ENCODE peak calls at places on chromosomes 6 and 20, in ten cellular contexts. X, M, R, E, B, W, A, S, G and K are unnamed samples.

GRCh38 chr6:14743465-14744211 is 502.2 kb upstream of the JARID2 start:
- DNase-seq in M (peak; percentile 94), X (peak; percentile 65), W (no peak), S (peak; percentile 78), E (peak; percentile 100), A (peak; percentile 95), B (no peak), G (peak; percentile 94), R (no peak), K (peak; percentile 95)

GRCh38 chr6:157813757-157814455 is 9.1 kb upstream of the SNX9 start:
- DNase-seq in E (peak; percentile 82), M (no peak), B (no peak), G (no peak), W (no peak), X (no peak), A (peak; percentile 37), R (no peak), S (no peak), K (no peak)

GRCh38 chr6:109187399-109188114 is 92.2 kb downstream of the CEP57L1 start:
- DNase-seq in A (peak; percentile 38), W (peak; percentile 9), M (peak; percentile 43), X (peak; percentile 57), G (peak; percentile 56), E (peak; percentile 28), B (peak; percentile 63), R (peak; percentile 63), S (peak; percentile 66), K (peak; percentile 60)

GRCh38 chr6:143059616-143060353 is 904 bp upstream of the AIG1 start:
- DNase-seq in R (no peak), A (peak; percentile 29), X (no peak), W (no peak), M (peak; percentile 26), G (peak; percentile 62), S (no peak), E (peak; percentile 87), B (no peak), K (peak; percentile 64)

GRCh38 chr6:13248053-13248452 is 80.3 kb downstream of the TBC1D7 start:
- DNase-seq in A (no peak), B (no peak), W (no peak), M (peak; percentile 2), X (no peak), E (peak; percentile 61), R (no peak), S (no peak), G (no peak), K (no peak)

GRCh38 chr6:5674723-5675122 is 332.0 kb downstream of the NRN1 start:
- DNase-seq in M (no peak), R (no peak), A (no peak), X (no peak), S (no peak), W (no peak), E (no peak), G (no peak), B (no peak), K (no peak)

GRCh38 chr6:13273931-13274706 is 54.2 kb downstream of the TBC1D7 start:
- DNase-seq in A (peak; percentile 30), M (no peak), E (no peak), S (no peak), G (no peak), B (peak; percentile 46), R (peak; percentile 68), X (no peak), W (no peak), K (peak; percentile 88)

GRCh38 chr6:5175195-5175594 is 85.6 kb downstream of the LYRM4 start:
- DNase-seq in W (peak; percentile 36), B (peak; percentile 28), G (no peak), A (no peak), X (no peak), S (no peak), E (no peak), R (no peak), M (peak; percentile 29), K (peak; percentile 10)

GRCh38 chr6:129621252-129621651 is 88.7 kb downstream of the ARHGAP18 start:
- DNase-seq in M (peak; percentile 28), G (no peak), E (no peak), B (peak; percentile 38), W (no peak), A (no peak), R (no peak), X (peak; percentile 49), S (no peak), K (peak; percentile 37)

GRCh38 chr6:25639653-25640052 is 12.4 kb upstream of the SCGN start:
- DNase-seq in E (no peak), A (no peak), S (no peak), R (no peak), G (no peak), B (no peak), M (no peak), W (no peak), X (no peak), K (no peak)

GRCh38 chr6:36780517-36781210 is 58.6 kb downstream of the CPNE5 start:
- DNase-seq in S (no peak), M (no peak), E (no peak), G (no peak), B (no peak), W (no peak), A (no peak), R (no peak), X (peak; percentile 67), K (peak; percentile 80)

GRCh38 chr6:102766946-102767345 is 1373.4 kb downstream of the GRIK2 start:
- DNase-seq in X (no peak), W (no peak), R (no peak), B (no peak), E (peak; percentile 1), S (no peak), M (no peak), A (no peak), G (no peak), K (no peak)

GRCh38 chr6:91569071-91569470 is 982.2 kb upstream of the MAP3K7 start:
- DNase-seq in G (no peak), E (peak; percentile 53), X (no peak), W (no peak), S (no peak), M (no peak), R (no peak), B (no peak), A (no peak), K (no peak)

GRCh38 chr6:134614606-134615485 is 296.9 kb upstream of the SGK1 start:
- DNase-seq in E (peak; percentile 34), A (no peak), B (no peak), M (no peak), G (no peak), W (no peak), X (no peak), S (no peak), R (no peak), K (no peak)

DNA sequence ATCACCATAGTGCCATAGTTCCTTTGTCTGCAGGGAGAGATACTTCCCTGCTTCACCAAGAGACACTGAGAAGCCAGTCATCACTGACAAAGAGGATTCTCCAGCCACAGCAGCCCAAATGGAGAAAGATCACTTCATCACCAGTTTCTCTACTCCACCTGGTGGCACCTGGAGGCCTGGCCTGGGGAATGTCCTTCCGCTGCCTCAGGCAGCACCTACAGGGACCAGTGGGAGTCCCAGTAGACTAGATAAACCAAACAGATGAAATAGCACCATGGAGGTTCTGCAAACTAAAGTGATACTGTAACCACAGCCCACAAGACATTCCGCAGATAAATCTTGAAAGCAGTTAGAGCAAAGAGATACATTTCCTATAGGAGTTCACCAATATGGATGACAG is 266.5 kb downstream of the C6orf118 start:
- DNase-seq in E (no peak), G (no peak), A (no peak), S (no peak), M (no peak), X (no peak), W (no peak), B (no peak), R (no peak), K (no peak)
- TF ChIP-seq CTCF in E (no peak), G (no peak), A (no peak), S (no peak), M (no peak), X (no peak), W (peak; percentile 41), B (no peak), R (no peak), K (no peak)

GRCh38 chr6:166589334-166589731 is 2.9 kb upstream of the RAMACL start:
- DNase-seq in A (no peak), E (no peak), S (no peak), M (no peak), X (no peak), B (no peak), W (no peak), R (no peak), G (no peak), K (no peak)

GRCh38 chr6:166591026-166591425 is 4.5 kb upstream of the RAMACL start:
- DNase-seq in M (no peak), R (no peak), W (no peak), G (no peak), B (no peak), E (no peak), A (no peak), X (no peak), S (no peak), K (no peak)

GRCh38 chr6:166592818-166593217 is 6.3 kb upstream of the RAMACL start:
- DNase-seq in B (no peak), G (no peak), M (no peak), X (no peak), S (no peak), R (no peak), W (no peak), A (no peak), E (peak; percentile 84), K (peak; percentile 62)

GRCh38 chr6:166589786-166590574 is 3.5 kb upstream of the RAMACL start:
- DNase-seq in W (no peak), X (no peak), B (no peak), R (no peak), E (no peak), A (no peak), G (no peak), M (no peak), S (no peak), K (peak; percentile 34)

GRCh38 chr6:166591961-166592520 is 5.6 kb upstream of the RAMACL start:
- DNase-seq in B (no peak), X (no peak), S (no peak), E (peak; percentile 32), R (no peak), M (no peak), A (no peak), G (no peak), W (no peak), K (no peak)
- TF ChIP-seq POLR2A in B (no peak), X (no peak), S (no peak), E (no peak), R (no peak), M (no peak), A (no peak), G (no peak), W (no peak), K (no peak)

DNA sequence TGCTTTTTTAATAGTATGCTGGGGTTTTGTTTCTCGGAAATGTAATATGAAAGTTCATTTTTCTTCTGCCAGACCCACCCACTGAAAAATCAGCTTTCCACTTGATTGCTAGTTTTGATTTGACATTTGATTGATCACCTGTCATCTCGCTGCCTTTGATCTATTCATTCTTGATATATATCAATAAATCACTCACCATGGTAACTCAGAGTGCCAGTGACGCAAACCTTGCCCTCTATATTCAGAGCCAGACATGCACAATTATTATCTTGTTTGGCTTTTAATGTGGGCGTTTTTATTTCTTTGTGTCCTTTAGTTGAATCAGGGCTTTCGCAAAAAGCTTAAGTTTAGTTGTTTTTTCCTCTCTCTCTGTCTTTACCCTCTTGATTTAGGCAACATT is 2.0 kb downstream of the TSHZ2 start:
- DNase-seq in S (no peak), M (no peak), X (no peak), B (peak; percentile 43), W (no peak), E (no peak), G (no peak), A (peak; percentile 59), R (no peak), K (no peak)
- H3K4me3 ChIP-seq in S (peak overlapping the region; percentile 53), M (no peak overlapping the region), X (peak overlapping the region; percentile 51), B (peak overlapping the region; percentile 71), W (no peak overlapping the region), E (no peak overlapping the region), G (no peak overlapping the region), A (peak overlapping the region; percentile 90), R (peak overlapping the region; percentile 63), K (no peak overlapping the region)

GRCh38 chr20:18802012-18802634 is 11.5 kb upstream of the SCP2D1 start:
- DNase-seq in E (no peak), R (no peak), X (no peak), M (no peak), A (no peak), S (no peak), W (no peak), B (no peak), G (no peak), K (no peak)
- TF ChIP-seq CTCF in E (no peak), R (no peak), X (no peak), M (no peak), A (no peak), S (no peak), W (no peak), B (no peak), G (no peak), K (no peak)